ENCODE peak calls at places on chromosomes 16 and 17, in four cellular contexts. O is iPS-NIHi11, S is hippocampal formation, R is neural progenitor cell. U is an unnamed sample.

GRCh38 chr16:67346328-67346727 is 19.7 kb downstream of the LRRC36 start:
- DNase-seq in O (no peak), S (no peak), R (no peak), U (no peak)

GRCh38 chr16:26651464-26651863 is 415.3 kb upstream of the C16orf82 start:
- DNase-seq in O (no peak), S (no peak), R (no peak), U (no peak)

GRCh38 chr16:27284865-27285675 is 16.5 kb upstream of the NSMCE1 start:
- DNase-seq in O (no peak), S (no peak), R (no peak), U (no peak)

GRCh38 chr16:63361032-63361624 is 1324.9 kb upstream of the CDH8 start:
- DNase-seq in O (peak; percentile 52), S (peak; percentile 41), R (peak; percentile 74), U (no peak)

GRCh38 chr17:5431929-5432556 is 6.9 kb downstream of the C1QBP start:
- DNase-seq in O (no peak), S (no peak), R (no peak), U (no peak)

GRCh38 chr17:32518856-32519768 is 32.3 kb downstream of the CDK5R1 start:
- DNase-seq in O (peak; percentile 92), S (no peak), R (peak; percentile 98), U (peak; percentile 55)

GRCh38 chr17:7445011-7445927 is at the start of gene CHRNB1:
- DNase-seq in O (peak; percentile 91), S (peak; percentile 16), R (peak; percentile 96), U (peak; percentile 85)

GRCh38 chr17:39244600-39245570 is 19.1 kb upstream of the STAC2 start:
- DNase-seq in O (peak; percentile 86), S (peak; percentile 55), R (peak; percentile 92), U (peak; percentile 81)

GRCh38 chr17:45579529-45580495 is 89.3 kb upstream of the PLEKHM1 start:
- DNase-seq in O (peak; percentile 24), S (no peak), R (peak; percentile 13), U (no peak)

GRCh38 chr16:79194291-79194690 is 406.2 kb downstream of the MAF start:
- DNase-seq in O (no peak), S (no peak), R (no peak), U (no peak)

GRCh38 chr16:4298761-4299522 is 16.9 kb upstream of the GLIS2 start:
- DNase-seq in O (peak; percentile 77), S (no peak), R (peak; percentile 48), U (peak; percentile 55)